ENCODE peak calls at places on chromosomes 6 and 20, in ten cellular contexts. I, S, P, C, E, L, H, O, K and W are unnamed samples.
A peak's percentile ranks its signal among the peaks of the same experiment; 100 is the strongest.

GRCh38 chr6:163199371-163199770 is 215.1 kb upstream of the QKI start:
- DNase-seq in S (no peak), L (no peak), C (no peak), I (no peak), H (no peak), P (no peak), K (no peak), O (no peak), E (no peak), W (no peak)

GRCh38 chr6:3918474-3918873 is 69.3 kb downstream of the FAM50B start:
- DNase-seq in S (no peak), L (no peak), P (no peak), E (no peak), C (no peak), O (no peak), H (no peak), K (no peak), I (no peak), W (no peak)

GRCh38 chr6:29676981-29677601 is 3.9 kb downstream of the ZFP57 start:
- DNase-seq in S (peak; percentile 8), C (no peak), K (no peak), H (no peak), I (no peak), O (no peak), E (no peak), L (no peak), P (no peak), W (no peak)

GRCh38 chr20:53524589-53525311 is 68.9 kb downstream of the ZNF217 start:
- DNase-seq in I (no peak), P (no peak), K (no peak), O (no peak), E (no peak), L (no peak), S (no peak), H (no peak), C (no peak), W (no peak)

GRCh38 chr6:42292002-42292735 is 74.5 kb upstream of the MRPS10 start:
- DNase-seq in C (no peak), K (peak; percentile 85), S (peak; percentile 89), I (no peak), E (no peak), L (no peak), H (no peak), P (no peak), O (no peak), W (no peak)

GRCh38 chr6:150685860-150686259 is 86.2 kb downstream of the PLEKHG1 start:
- DNase-seq in C (peak; percentile 37), O (no peak), K (no peak), L (no peak), S (peak; percentile 43), H (peak; percentile 16), I (peak; percentile 72), E (no peak), P (no peak), W (no peak)

GRCh38 chr20:19027971-19028370 is 184.5 kb upstream of the SLC24A3 start:
- DNase-seq in S (no peak), C (no peak), O (no peak), L (no peak), P (no peak), E (no peak), K (no peak), I (no peak), H (no peak), W (no peak)

GRCh38 chr6:23547851-23548250 is 578.2 kb upstream of the NRSN1 start:
- DNase-seq in P (no peak), O (no peak), I (no peak), K (no peak), C (no peak), E (no peak), H (no peak), L (no peak), S (no peak), W (no peak)

GRCh38 chr6:142300302-142300701 is 1.5 kb upstream of the ADGRG6 start:
- DNase-seq in E (no peak), O (no peak), P (no peak), S (no peak), C (no peak), K (no peak), I (no peak), L (no peak), H (no peak), W (no peak)
- H3K27ac ChIP-seq in E (no peak overlapping the region), O (no peak overlapping the region), P (no peak overlapping the region), S (no peak overlapping the region), C (no peak overlapping the region), K (no peak overlapping the region), I (no peak overlapping the region), L (no peak overlapping the region), H (no peak overlapping the region), W (no peak overlapping the region)

GRCh38 chr20:38723982-38724602 is at the start of gene SLC32A1:
- DNase-seq in P (no peak), S (no peak), O (no peak), I (no peak), H (no peak), K (no peak), L (no peak), E (no peak), C (no peak), W (no peak)

GRCh38 chr20:38725458-38725958 is 1.2 kb downstream of the SLC32A1 start:
- DNase-seq in I (no peak), P (no peak), S (no peak), E (no peak), C (no peak), L (no peak), O (no peak), K (no peak), H (peak; percentile 33), W (no peak)

GRCh38 chr20:38723069-38723981 is 961 bp upstream of the SLC32A1 start:
- DNase-seq in P (no peak), E (no peak), I (no peak), O (no peak), L (no peak), C (no peak), S (peak; percentile 32), K (no peak), H (no peak), W (no peak)

GRCh38 chr20:38724603-38725457 is 544 bp downstream of the SLC32A1 start:
- DNase-seq in L (no peak), S (no peak), C (no peak), E (no peak), O (no peak), I (no peak), H (peak; percentile 58), K (no peak), P (no peak), W (no peak)

DNA sequence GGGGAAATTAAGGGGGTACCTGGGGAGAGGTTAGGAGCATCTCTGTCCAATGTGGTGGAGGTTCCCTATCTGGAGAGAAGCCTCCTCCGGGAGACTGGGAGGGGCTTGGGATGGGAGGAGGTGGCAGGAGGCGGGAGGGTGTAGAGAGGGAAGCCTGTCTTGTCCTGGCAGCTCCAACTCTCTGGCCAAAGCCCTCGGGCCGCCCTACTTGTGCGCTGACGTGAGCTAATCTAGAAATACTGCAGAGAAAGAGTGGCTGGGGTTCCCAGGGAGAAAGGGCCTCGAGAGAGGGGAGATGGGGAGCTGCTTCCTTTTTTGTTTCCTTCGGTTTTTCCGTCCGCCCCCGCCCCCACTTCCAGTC is 1.6 kb upstream of the SLC32A1 start:
- DNase-seq in S (no peak), H (no peak), I (no peak), P (no peak), O (no peak), C (no peak), K (no peak), L (no peak), E (no peak), W (no peak)
- H3K27me3 ChIP-seq in S (peaks cover 90% of the 10 kb centered on the region), H (peaks cover 86% of the 10 kb centered on the region), I (peaks cover 87% of the 10 kb centered on the region), P (peaks cover 100% of the 10 kb centered on the region), O (peaks cover 68% of the 10 kb centered on the region), C (peaks cover 7% of the 10 kb centered on the region), K (peaks cover 87% of the 10 kb centered on the region), L (peaks cover 98% of the 10 kb centered on the region), E (no peaks in the 10 kb centered on the region), W (no peaks in the 10 kb centered on the region)

GRCh38 chr6:36860126-36860525 is 14.5 kb downstream of the PPIL1 start:
- DNase-seq in P (no peak), S (no peak), C (no peak), K (no peak), I (no peak), L (no peak), E (no peak), H (no peak), O (no peak), W (no peak)
- H3K36me3 ChIP-seq in P (peaks cover 6% of the 10 kb centered on the region), S (no peaks in the 10 kb centered on the region), C (peaks cover 6% of the 10 kb centered on the region), K (peaks cover 11% of the 10 kb centered on the region), I (peaks cover 9% of the 10 kb centered on the region), L (peaks cover 47% of the 10 kb centered on the region), E (no peaks in the 10 kb centered on the region), H (no peaks in the 10 kb centered on the region), O (peaks cover 21% of the 10 kb centered on the region), W (peaks cover 6% of the 10 kb centered on the region)

GRCh38 chr20:21573259-21573658 is 59.4 kb upstream of the NKX2-2 start:
- DNase-seq in C (no peak), I (no peak), O (no peak), E (no peak), L (no peak), H (no peak), S (no peak), P (no peak), K (no peak), W (no peak)

GRCh38 chr20:21569586-21569985 is 55.7 kb upstream of the NKX2-2 start:
- DNase-seq in S (no peak), L (no peak), P (no peak), I (no peak), H (no peak), C (peak; percentile 41), O (no peak), E (no peak), K (no peak), W (no peak)

GRCh38 chr20:21570285-21570992 is 56.6 kb upstream of the NKX2-2 start:
- DNase-seq in S (no peak), O (no peak), P (no peak), E (no peak), K (no peak), I (no peak), C (no peak), L (no peak), H (no peak), W (no peak)

GRCh38 chr20:21574443-21574842 is 60.6 kb upstream of the NKX2-2 start:
- DNase-seq in O (no peak), L (no peak), E (no peak), P (no peak), K (no peak), C (no peak), H (no peak), I (no peak), S (no peak), W (no peak)

DNA sequence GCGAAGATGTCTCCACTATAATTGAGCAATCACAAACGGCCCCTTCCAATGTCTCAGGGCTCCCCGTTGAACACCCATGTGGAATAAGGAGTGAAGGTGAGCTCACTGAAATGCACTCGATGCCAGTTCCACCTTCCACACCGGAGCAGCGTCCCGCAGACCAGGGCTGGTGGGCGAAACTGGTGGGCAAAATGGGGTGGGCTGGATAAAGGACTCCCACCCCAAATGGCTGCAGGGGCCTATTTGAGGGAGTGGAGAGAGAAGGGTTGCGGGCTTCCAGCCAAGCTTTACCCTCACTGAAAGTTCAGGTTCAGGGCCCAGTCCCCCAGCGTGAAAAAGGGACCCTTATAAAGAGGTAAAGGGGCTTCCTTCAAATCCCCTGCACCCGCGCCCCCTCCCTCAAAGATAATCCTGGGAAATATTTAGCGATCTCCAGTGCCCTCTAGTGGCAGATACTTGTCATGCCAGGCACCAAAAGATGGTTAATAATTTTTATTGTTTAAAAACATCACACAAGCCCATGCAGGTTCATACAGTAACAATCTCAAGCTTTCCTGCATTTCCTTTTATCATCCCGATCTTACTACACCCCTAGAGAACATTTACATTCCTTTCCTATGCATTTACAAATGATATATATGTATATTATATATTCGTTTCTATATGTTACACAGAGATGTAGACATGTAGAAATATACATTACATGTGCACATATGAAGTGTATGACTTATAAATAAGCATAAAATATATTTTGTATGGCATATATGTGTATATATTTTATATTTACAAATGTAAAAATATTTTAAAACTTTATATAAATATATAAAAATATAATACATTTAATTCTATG is 58.2 kb upstream of the NKX2-2 start:
- DNase-seq in K (no peak), S (peak; percentile 37), H (peak; percentile 27), E (no peak), L (no peak), P (no peak), I (no peak), C (no peak), O (no peak), W (peak; percentile 9)
- H3K27ac ChIP-seq in K (no peak overlapping the region), S (no peak overlapping the region), H (no peak overlapping the region), E (no peak overlapping the region), L (no peak overlapping the region), P (no peak overlapping the region), I (no peak overlapping the region), C (no peak overlapping the region), O (no peak overlapping the region), W (no peak overlapping the region)